ENCODE peak calls at places on chromosomes 3 and 15, in six cellular contexts. H is esophagus squamous epithelium, G is PC-3, K is stomach, W is pancreas, V is gastrocnemius medialis. C is an unnamed sample. For H3K27me3, the result is how much of the 10 kb centered on the place peaks cover.

GRCh38 chr15:77631790-77632551 is 741 bp downstream of the LINGO1 start:
- DNase-seq in W (no peak), K (no peak), V (no peak), G (no peak), H (no peak), C (no peak)

GRCh38 chr3:142213298-142213697 is 12.1 kb downstream of the GK5 start:
- DNase-seq in V (no peak), H (no peak), G (no peak), W (no peak), K (peak), C (no peak)

GRCh38 chr15:25241241-25241801 is 197.5 kb downstream of the UBE3A start:
- DNase-seq in V (no peak), H (no peak), W (peak), G (no peak), K (no peak), C (peak)

GRCh38 chr15:56047354-56047753 is 53.9 kb upstream of the NEDD4 start:
- DNase-seq in K (no peak), W (no peak), G (peak), H (no peak), V (no peak), C (no peak)

GRCh38 chr3:188937389-188937788 is 234.4 kb upstream of the TPRG1 start:
- DNase-seq in V (no peak), K (no peak), H (no peak), W (no peak), G (no peak), C (no peak)

GRCh38 chr3:34377961-34378360 is 579.5 kb downstream of the PDCD6IP start:
- DNase-seq in V (no peak), K (peak), H (no peak), W (no peak), G (no peak), C (no peak)

GRCh38 chr3:80688814-80689213 is 921.0 kb upstream of the ROBO1 start:
- DNase-seq in K (no peak), V (no peak), G (peak), H (no peak), W (no peak), C (no peak)

GRCh38 chr3:107674371-107674770 is 151.6 kb downstream of the BBX start:
- DNase-seq in W (no peak), H (no peak), V (no peak), K (no peak), G (no peak), C (peak)

DNA sequence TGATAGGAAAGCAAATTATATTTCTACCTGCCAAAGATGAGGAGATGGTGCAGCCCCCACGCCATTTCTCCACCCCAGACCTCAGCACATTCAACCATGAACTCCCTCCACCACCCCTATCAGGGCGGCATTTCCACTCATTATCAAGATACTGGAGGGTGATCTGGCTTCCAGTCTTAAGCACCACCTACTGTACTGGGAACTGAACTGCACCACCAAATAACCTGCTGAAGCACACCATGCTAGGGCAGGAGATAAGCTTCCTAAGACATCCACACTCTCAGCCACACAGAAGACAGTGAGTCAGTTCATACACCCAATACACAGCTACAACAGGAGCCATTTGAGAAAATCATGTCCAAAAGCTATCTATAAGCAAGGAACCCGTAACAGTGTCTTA is 98.8 kb downstream of the FGF7 start:
- DNase-seq in V (no peak), W (no peak), H (no peak), G (peak), K (no peak), C (no peak)
- TF ChIP-seq CTCF in V (no peak), W (no peak), H (no peak), G (no peak), K (no peak), C (no peak)

GRCh38 chr3:99693636-99694035 is 55.2 kb downstream of the COL8A1 start:
- DNase-seq in V (no peak), H (no peak), K (no peak), G (peak), W (no peak), C (no peak)
- H3K27me3 ChIP-seq in V (under half), H (under half), K (under half), G (under half), W (under half), C (under half)

GRCh38 chr3:155086041-155086440 is 5.9 kb downstream of the MME start:
- DNase-seq in V (no peak), G (no peak), K (no peak), W (no peak), H (no peak), C (no peak)

GRCh38 chr3:155084567-155084966 is 4.4 kb downstream of the MME start:
- DNase-seq in W (no peak), K (no peak), H (no peak), V (no peak), G (no peak), C (no peak)

GRCh38 chr3:155080692-155081091 is 573 bp downstream of the MME start:
- DNase-seq in W (no peak), K (no peak), H (no peak), V (no peak), G (no peak), C (no peak)

GRCh38 chr3:155079795-155080546 is at the start of gene MME:
- DNase-seq in G (peak), H (no peak), W (no peak), V (peak), K (peak), C (no peak)

GRCh38 chr3:155083313-155083905 is 3.3 kb downstream of the MME start:
- DNase-seq in K (no peak), G (peak), H (no peak), V (no peak), W (no peak), C (no peak)
- H3K4me3 ChIP-seq in K (no peak), G (no peak), H (no peak), V (no peak), W (no peak), C (no peak)

GRCh38 chr3:124938896-124939295 is 4.3 kb upstream of the MUC13 start:
- DNase-seq in V (no peak), H (no peak), G (no peak), K (no peak), W (no peak), C (no peak)
- TF ChIP-seq CTCF in V (no peak), H (no peak), G (no peak), K (no peak), W (no peak), C (no peak)

GRCh38 chr15:33453761-33454160 is 143.0 kb downstream of the RYR3 start:
- DNase-seq in K (no peak), W (no peak), V (no peak), G (no peak), H (no peak), C (no peak)
- H3K27me3 ChIP-seq in K (under half), W (under half), V (under half), G (half or more), H (under half), C (under half)

DNA sequence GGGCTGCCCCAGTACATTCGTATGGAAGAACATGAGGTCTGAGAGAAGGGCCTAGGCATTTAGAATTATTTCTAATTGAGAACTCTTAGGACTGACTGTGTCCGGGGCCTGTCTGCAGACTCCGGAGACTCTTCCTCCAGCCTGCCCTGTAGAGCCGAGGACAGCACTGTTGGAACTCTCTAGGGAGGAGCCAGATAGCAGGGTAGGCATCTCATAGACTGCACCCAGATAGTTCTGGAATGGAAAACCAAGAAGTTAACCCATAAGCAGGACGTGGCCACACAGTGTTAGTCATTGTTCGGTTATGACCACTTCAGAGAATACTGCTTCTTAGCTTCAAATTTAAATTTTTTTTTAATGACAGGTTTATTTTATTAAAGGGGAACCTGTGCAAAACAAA is 59.5 kb downstream of the SNRK start:
- DNase-seq in W (no peak), K (no peak), H (no peak), V (no peak), G (no peak), C (no peak)
- H3K4me3 ChIP-seq in W (no peak), K (no peak), H (no peak), V (no peak), G (no peak), C (no peak)

GRCh38 chr15:40274350-40275274 is 8.3 kb downstream of the ANKRD63 start:
- DNase-seq in H (peak), G (peak), W (peak), V (peak), K (peak), C (peak)
- TF ChIP-seq CTCF in H (peak), G (peak), W (peak), V (peak), K (peak), C (peak)

GRCh38 chr3:64685800-64686445 is 1.9 kb downstream of the ADAMTS9 start:
- DNase-seq in V (peak), W (peak), K (peak), H (no peak), G (no peak), C (no peak)
- H3K27me3 ChIP-seq in V (under half), W (under half), K (under half), H (under half), G (under half), C (half or more)

GRCh38 chr3:186523434-186523833 is 20.7 kb downstream of the CRYGS start:
- DNase-seq in W (no peak), V (no peak), K (no peak), H (no peak), G (no peak), C (no peak)

GRCh38 chr3:186526256-186526606 is 17.9 kb downstream of the CRYGS start:
- DNase-seq in W (no peak), H (no peak), K (no peak), V (no peak), G (no peak), C (no peak)

GRCh38 chr3:186523022-186523421 is 21.2 kb downstream of the CRYGS start:
- DNase-seq in V (no peak), G (no peak), H (no peak), W (no peak), K (no peak), C (no peak)

GRCh38 chr3:186525369-186526255 is 18.6 kb downstream of the CRYGS start:
- DNase-seq in V (no peak), H (no peak), G (no peak), K (no peak), W (no peak), C (no peak)

GRCh38 chr3:186524616-186525015 is 19.6 kb downstream of the CRYGS start:
- DNase-seq in H (no peak), W (no peak), G (no peak), K (no peak), V (no peak), C (no peak)
- H3K4me3 ChIP-seq in H (no peak), W (no peak), G (no peak), K (no peak), V (no peak), C (no peak)

DNA sequence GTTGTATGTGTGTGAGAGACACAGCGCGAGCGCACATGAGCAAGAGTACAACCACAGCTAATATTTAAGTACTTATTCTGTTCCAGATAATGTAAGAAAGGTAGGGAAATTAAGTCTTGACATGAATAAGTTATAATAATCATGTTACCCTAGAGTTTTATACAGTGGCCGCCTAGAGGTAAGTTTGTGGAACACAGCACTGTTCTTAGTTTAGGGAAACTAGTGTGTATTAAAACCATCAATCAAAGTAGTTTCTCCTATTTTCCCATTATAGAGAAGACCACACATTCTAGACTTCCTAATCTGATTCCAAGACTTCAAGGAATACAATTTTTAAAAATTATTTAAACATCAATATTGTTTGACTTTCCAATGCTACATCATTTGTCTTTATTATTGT is 9.5 kb downstream of the ALDH1A2 start:
- DNase-seq in H (no peak), V (no peak), K (no peak), W (no peak), G (no peak), C (no peak)
- TF ChIP-seq CTCF in H (no peak), V (no peak), K (no peak), W (no peak), G (peak), C (no peak)

C was measured in dorsolateral prefrontal cortex.